ENCODE peak calls at places on chromosome 7, in five cellular contexts. U is IMR-90, D is tibial nerve, Y is uterus, V is breast epithelium. P is an unnamed sample.

GRCh38 chr7:141511370-141512335 is 39.6 kb upstream of the AGK start:
- DNase-seq in U (no peak), D (no peak), Y (no peak), V (no peak), P (no peak)

GRCh38 chr7:41185851-41186250 is 517.0 kb downstream of the INHBA start:
- DNase-seq in U (no peak), D (no peak), Y (no peak), V (no peak), P (no peak)

GRCh38 chr7:115009736-115010435 is 88.0 kb downstream of the MDFIC start:
- DNase-seq in U (peak), D (peak), Y (peak), V (no peak), P (no peak)

GRCh38 chr7:82481499-82482097 is 38.0 kb upstream of the CACNA2D1 start:
- DNase-seq in U (peak), D (no peak), Y (no peak), V (no peak), P (peak)

GRCh38 chr7:129799350-129799955 is 153.3 kb downstream of the UBE2H start:
- DNase-seq in U (no peak), D (no peak), Y (no peak), V (no peak), P (no peak)

GRCh38 chr7:156544919-156545715 is 95.5 kb upstream of the RNF32 start:
- DNase-seq in U (no peak), D (no peak), Y (no peak), V (no peak), P (no peak)

GRCh38 chr7:98151884-98152283 is 45.2 kb downstream of the LMTK2 start:
- DNase-seq in U (no peak), D (no peak), Y (no peak), V (no peak), P (no peak)

GRCh38 chr7:123961731-123962130 is 36.7 kb downstream of the SPAM1 start:
- DNase-seq in U (no peak), D (no peak), Y (no peak), V (no peak), P (no peak)

GRCh38 chr7:80681272-80681885 is 42.9 kb downstream of the CD36 start:
- DNase-seq in U (peak), D (no peak), Y (no peak), V (no peak), P (no peak)

GRCh38 chr7:66297579-66297978 is 92.4 kb downstream of the TPST1 start:
- DNase-seq in U (no peak), D (no peak), Y (no peak), V (no peak), P (no peak)

GRCh38 chr7:36208406-36208805 is 55.4 kb downstream of the EEPD1 start:
- DNase-seq in U (peak), D (no peak), Y (no peak), V (no peak), P (no peak)

GRCh38 chr7:6476596-6477374 is 29.0 kb upstream of the DAGLB start:
- DNase-seq in U (no peak), D (no peak), Y (no peak), V (no peak), P (no peak)

GRCh38 chr7:151579642-151580041 is 59.9 kb upstream of the RHEB start:
- DNase-seq in U (peak), D (no peak), Y (no peak), V (no peak), P (no peak)

GRCh38 chr7:45979275-45980180 is 58.5 kb upstream of the IGFBP3 start:
- DNase-seq in U (no peak), D (no peak), Y (no peak), V (no peak), P (no peak)

GRCh38 chr7:132705146-132705545 is 128.9 kb upstream of the PLXNA4 start:
- DNase-seq in U (no peak), D (no peak), Y (no peak), V (no peak), P (no peak)

GRCh38 chr7:107995184-107996071 is 7.5 kb downstream of the LAMB1 start:
- DNase-seq in U (peak), D (no peak), Y (no peak), V (no peak), P (peak)

GRCh38 chr7:17022915-17023314 is 141.1 kb upstream of the AGR3 start:
- DNase-seq in U (no peak), D (no peak), Y (no peak), V (no peak), P (no peak)

GRCh38 chr7:33973235-33974015 is 68.1 kb downstream of the BMPER start:
- DNase-seq in U (peak), D (no peak), Y (no peak), V (no peak), P (peak)

GRCh38 chr7:128409435-128410091 is at the start of gene IMPDH1:
- DNase-seq in U (peak), D (peak), Y (peak), V (peak), P (peak)

GRCh38 chr7:68571286-68571685 is 1027.0 kb upstream of the AUTS2 start:
- DNase-seq in U (no peak), D (no peak), Y (no peak), V (no peak), P (no peak)

GRCh38 chr7:108407674-108408073 is 48.6 kb downstream of the NRCAM start:
- DNase-seq in U (no peak), D (no peak), Y (no peak), V (no peak), P (no peak)

GRCh38 chr7:115178831-115179230 is 256.9 kb downstream of the MDFIC start:
- DNase-seq in U (peak), D (no peak), Y (no peak), V (no peak), P (no peak)

GRCh38 chr7:31408120-31408729 is 67.7 kb upstream of the NEUROD6 start:
- DNase-seq in U (peak), D (no peak), Y (no peak), V (no peak), P (peak)

GRCh38 chr7:57207836-57208235 is 75.6 kb upstream of the ZNF479 start:
- DNase-seq in U (no peak), D (no peak), Y (no peak), V (peak), P (no peak)

GRCh38 chr7:104142147-104142546 is 65.7 kb downstream of the ORC5 start:
- DNase-seq in U (no peak), D (no peak), Y (no peak), V (no peak), P (no peak)

GRCh38 chr7:103949374-103949773 is 40.1 kb downstream of the RELN start:
- DNase-seq in U (no peak), D (no peak), Y (no peak), V (no peak), P (no peak)

GRCh38 chr7:135690566-135690965 is 28.3 kb downstream of the STMP1 start:
- DNase-seq in U (peak), D (no peak), Y (no peak), V (no peak), P (no peak)

GRCh38 chr7:73521636-73522080 is 435 bp downstream of the BAZ1B start:
- DNase-seq in U (peak), D (no peak), Y (no peak), V (peak), P (peak)

GRCh38 chr7:88328787-88329186 is 22.1 kb upstream of the STEAP4 start:
- DNase-seq in U (no peak), D (no peak), Y (no peak), V (no peak), P (no peak)

GRCh38 chr7:105975770-105976428 is 12.8 kb downstream of the CDHR3 start:
- DNase-seq in U (peak), D (no peak), Y (no peak), V (no peak), P (no peak)

GRCh38 chr7:51278797-51279196 is 37.8 kb downstream of the COBL start:
- DNase-seq in U (no peak), D (no peak), Y (no peak), V (no peak), P (no peak)

GRCh38 chr7:92997144-92997543 is 120.6 kb downstream of the SAMD9 start:
- DNase-seq in U (no peak), D (no peak), Y (no peak), V (no peak), P (no peak)

GRCh38 chr7:111561659-111561908 is 708 bp downstream of the IMMP2L start:
- DNase-seq in U (no peak), D (no peak), Y (no peak), V (no peak), P (no peak)

GRCh38 chr7:111559665-111560064 is 2.6 kb downstream of the IMMP2L start:
- DNase-seq in U (no peak), D (no peak), Y (no peak), V (no peak), P (no peak)

GRCh38 chr7:111560773-111561658 is 1.3 kb downstream of the IMMP2L start:
- DNase-seq in U (peak), D (no peak), Y (no peak), V (no peak), P (no peak)

GRCh38 chr7:111564078-111564477 is 1.8 kb upstream of the IMMP2L start:
- DNase-seq in U (no peak), D (no peak), Y (no peak), V (no peak), P (no peak)

DNA sequence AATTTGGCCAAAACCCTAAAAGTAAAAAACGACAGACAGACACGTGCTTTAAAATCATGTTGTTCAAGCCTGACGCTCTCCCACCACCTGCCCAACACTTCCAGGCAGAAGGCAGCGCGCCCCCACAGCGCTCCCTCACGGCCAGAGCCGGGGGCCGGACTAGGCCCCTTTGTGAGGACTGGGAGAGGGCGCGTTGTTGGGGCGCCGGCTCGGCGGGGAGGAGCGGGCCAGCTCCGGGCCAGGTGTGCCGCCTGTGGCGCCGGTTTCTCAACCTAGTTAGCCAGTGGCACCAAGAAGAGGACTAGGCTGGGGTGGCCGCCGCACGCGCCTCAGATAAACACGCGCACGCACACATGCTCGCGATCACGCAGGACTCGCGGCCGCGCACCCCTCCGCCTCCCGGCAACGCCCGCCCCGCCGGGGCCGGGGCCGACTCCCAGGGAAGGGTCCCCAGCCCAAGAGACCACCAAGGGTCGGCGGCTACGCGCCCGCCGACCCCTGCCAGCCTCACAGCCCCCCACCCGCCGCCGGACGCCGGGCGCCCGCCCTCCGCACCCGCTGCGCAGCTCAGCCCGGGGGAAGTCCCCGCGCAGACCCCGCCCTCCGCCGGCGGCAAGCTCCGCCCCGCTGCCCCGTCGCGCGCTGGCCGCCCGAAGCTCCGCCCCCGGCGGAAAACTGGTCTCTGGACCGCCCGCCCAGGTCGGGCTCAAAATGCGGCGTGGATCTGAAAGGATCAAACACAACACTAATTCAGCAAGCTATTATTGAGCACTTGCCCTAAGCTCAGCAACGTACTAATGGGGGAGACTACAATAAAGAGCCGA is at the start of gene IMMP2L:
- DNase-seq in U (peak), D (peak), Y (peak), V (peak), P (peak)
- TF ChIP-seq POLR2A in U (peak), D (peak), Y (peak), V (no peak), P (peak)

GRCh38 chr7:55488804-55489340 is 83.4 kb downstream of the VOPP1 start:
- DNase-seq in U (no peak), D (no peak), Y (no peak), V (no peak), P (no peak)
- TF ChIP-seq POLR2A in U (no peak), D (no peak), Y (no peak), V (no peak), P (no peak)

GRCh38 chr7:4744391-4745264 is 30.8 kb upstream of the AP5Z1 start:
- DNase-seq in U (peak), D (peak), Y (peak), V (peak), P (peak)
- TF ChIP-seq POLR2A in U (no peak), D (peak), Y (peak), V (no peak), P (peak)

GRCh38 chr7:143376396-143376795 is 4.7 kb upstream of the ZYX start:
- DNase-seq in U (no peak), D (no peak), Y (no peak), V (no peak), P (no peak)

GRCh38 chr7:143374556-143374955 is 6.6 kb upstream of the ZYX start:
- DNase-seq in U (no peak), D (no peak), Y (no peak), V (no peak), P (no peak)

GRCh38 chr7:143372070-143372469 is 9.1 kb upstream of the ZYX start:
- DNase-seq in U (no peak), D (peak), Y (no peak), V (no peak), P (peak)

GRCh38 chr7:143373255-143373794 is 7.8 kb upstream of the ZYX start:
- DNase-seq in U (no peak), D (no peak), Y (no peak), V (no peak), P (no peak)

DNA sequence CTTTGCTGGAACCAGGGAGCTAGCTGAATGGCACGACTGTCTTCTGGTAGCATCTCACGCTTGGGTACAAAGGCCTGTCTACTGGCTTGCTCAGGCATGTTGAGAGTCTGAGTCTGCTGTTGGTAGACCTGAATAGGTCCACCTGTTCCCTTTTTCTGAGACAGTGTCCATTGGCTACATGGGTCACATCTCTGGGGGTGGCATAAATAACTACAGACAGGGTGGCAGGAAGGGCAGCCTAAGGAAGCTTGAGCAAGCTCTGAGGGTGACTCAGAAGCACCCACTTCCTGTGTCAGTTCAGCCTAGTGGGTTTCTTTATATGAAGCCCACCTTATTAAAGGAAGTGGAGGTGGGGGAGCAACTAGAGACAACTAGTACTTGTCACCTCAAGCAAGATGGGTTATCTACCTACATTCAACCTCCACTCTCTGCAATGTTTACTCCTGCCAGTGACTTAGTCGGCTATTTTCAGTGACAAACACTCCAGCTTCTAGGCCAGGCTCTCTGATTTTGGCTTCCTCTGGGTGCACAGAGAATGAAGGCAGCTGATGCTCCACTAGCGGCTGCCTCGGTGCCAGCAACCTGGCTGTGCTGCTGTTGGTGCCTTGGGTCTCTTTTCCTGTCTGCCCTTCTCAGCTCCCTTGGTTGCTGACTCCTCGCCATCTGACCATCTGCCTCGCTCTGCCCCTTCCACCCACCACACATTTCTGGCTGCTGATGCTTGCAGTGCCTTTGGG is 5.7 kb upstream of the ZYX start:
- DNase-seq in U (no peak), D (no peak), Y (no peak), V (no peak), P (no peak)
- TF ChIP-seq POLR2A in U (no peak), D (no peak), Y (no peak), V (no peak), P (no peak)

DNA sequence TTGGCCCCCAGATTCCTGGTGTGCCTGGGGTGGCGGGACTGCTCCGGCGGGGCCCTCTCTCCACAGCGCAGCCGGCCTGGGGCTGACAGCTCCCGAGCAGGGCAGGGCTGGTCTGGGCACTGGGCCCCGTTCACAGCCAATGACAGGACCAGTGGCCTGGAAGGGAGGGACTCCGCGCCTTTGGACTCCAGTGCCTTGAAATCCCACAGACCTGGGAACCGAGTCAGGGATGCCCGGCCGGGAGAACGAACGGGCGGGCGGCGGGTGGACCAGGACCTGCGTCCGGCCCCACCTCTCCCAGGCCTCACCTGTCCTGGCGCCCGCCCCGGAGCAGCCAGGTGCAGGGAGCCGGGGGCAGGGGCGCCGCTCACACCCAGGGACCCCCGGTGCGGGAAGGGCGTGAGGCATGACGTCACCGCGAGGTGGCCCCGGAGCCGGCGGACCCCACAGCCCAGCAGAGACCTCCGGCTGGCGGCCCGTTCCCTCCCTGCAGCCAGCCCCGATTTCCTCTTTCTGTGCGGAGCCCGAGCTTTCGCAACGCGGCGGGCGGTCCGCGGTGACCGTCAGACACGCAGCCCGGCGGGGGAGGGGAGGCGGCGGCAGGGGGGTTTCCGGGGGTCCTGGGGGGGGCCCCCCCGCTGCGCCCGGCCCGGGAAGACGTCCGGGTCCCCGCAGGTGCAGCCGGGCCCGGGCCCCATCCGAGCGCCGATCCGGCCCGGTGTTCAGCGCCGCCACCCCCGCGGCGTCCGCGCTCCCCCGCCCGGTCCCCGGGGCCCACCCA is 743 bp downstream of the ADAP1 start:
- DNase-seq in U (peak), D (no peak), Y (no peak), V (peak), P (no peak)
- TF ChIP-seq POLR2A in U (no peak), D (peak), Y (no peak), V (no peak), P (no peak)

GRCh38 chr7:32891800-32892520 is 400 bp upstream of the KBTBD2 start:
- DNase-seq in U (peak), D (peak), Y (peak), V (peak), P (peak)

GRCh38 chr7:32893722-32894121 is 2.2 kb upstream of the KBTBD2 start:
- DNase-seq in U (no peak), D (no peak), Y (no peak), V (no peak), P (no peak)

GRCh38 chr7:32893225-32893560 is 1.6 kb upstream of the KBTBD2 start:
- DNase-seq in U (no peak), D (no peak), Y (no peak), V (no peak), P (no peak)

GRCh38 chr7:32891046-32891799 is at the start of gene KBTBD2:
- DNase-seq in U (peak), D (peak), Y (peak), V (peak), P (peak)

DNA sequence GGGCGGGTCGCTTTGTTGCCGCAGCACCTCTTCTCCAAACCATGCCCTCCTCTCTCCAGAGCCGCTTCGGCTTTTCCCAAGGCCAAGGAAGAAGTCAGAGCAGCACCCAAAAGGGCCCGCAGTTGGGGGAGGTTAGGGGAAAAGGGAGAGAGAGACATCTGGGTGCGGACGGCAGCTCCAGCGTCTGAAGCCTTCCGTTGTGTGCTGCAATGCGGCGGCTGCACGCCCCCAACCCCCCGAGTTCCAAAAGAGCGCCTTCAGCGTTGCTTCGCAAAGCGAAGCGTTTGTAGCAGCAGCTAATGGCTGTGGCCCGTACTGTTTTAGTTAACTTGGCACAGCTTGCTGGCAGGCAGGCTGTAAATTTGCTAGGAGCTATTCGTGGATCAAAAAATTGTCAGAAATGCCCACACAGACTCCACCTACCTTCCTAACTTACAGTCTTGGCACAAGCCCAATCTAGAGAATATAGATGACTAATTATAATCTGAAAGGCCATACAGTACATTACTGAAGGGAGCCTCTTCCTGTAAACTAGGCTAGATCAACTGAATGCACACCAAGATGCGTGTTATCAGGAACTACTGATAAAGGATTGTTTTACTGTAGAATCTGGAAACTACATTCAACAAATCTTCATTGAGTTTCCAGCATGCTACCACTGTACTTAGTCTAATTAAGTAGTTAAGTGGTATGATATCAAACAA is 1.1 kb upstream of the KBTBD2 start:
- DNase-seq in U (peak), D (no peak), Y (peak), V (peak), P (peak)
- TF ChIP-seq POLR2A in U (no peak), D (no peak), Y (no peak), V (no peak), P (peak)

P was measured in H54.